ENCODE peak calls at places on chromosomes 4 and X, in six cellular contexts. E is CD8-positive, alpha-beta memory T cell; G is transverse colon; J is adipocyte; T is tibial nerve; A is CD4-positive, alpha-beta T cell. C is an unnamed sample. For H3K9me3, the result is how much of the 10 kb centered on the place peaks cover.

GRCh38 chr4:2045518-2045951 is 13.6 kb upstream of the NAT8L start:
- DNase-seq in J (no peak), A (no peak), G (no peak), E (no peak), T (no peak), C (no peak)

GRCh38 chrX:75303795-75304194 is 29.9 kb downstream of the UPRT start:
- DNase-seq in G (no peak), T (no peak), A (no peak), J (peak), E (no peak), C (no peak)

GRCh38 chrX:153299855-153300254 is 21.7 kb downstream of the PNMA6F start:
- DNase-seq in J (no peak), E (no peak), T (no peak), A (no peak), G (no peak), C (peak)

GRCh38 chrX:64206556-64207162 is 1.2 kb upstream of the AMER1 start:
- DNase-seq in J (peak), A (no peak), T (no peak), G (peak), E (no peak), C (no peak)

GRCh38 chr4:128517739-128518510 is 230.3 kb upstream of the PGRMC2 start:
- DNase-seq in J (peak), A (no peak), G (peak), E (no peak), T (peak), C (peak)

GRCh38 chr4:77043507-77044131 is 32.2 kb downstream of the CCNI start:
- DNase-seq in E (no peak), A (no peak), J (peak), T (no peak), G (no peak), C (no peak)

GRCh38 chr4:126678608-126679007 is 954.1 kb upstream of the INTU start:
- DNase-seq in G (no peak), J (no peak), T (no peak), A (no peak), E (no peak), C (no peak)

GRCh38 chr4:74451214-74451661 is 6.3 kb downstream of the AREG start:
- DNase-seq in E (no peak), T (no peak), J (peak), G (no peak), A (no peak), C (no peak)

GRCh38 chr4:42627887-42628646 is 28.8 kb downstream of the ATP8A1 start:
- DNase-seq in G (peak), E (peak), T (peak), J (no peak), A (no peak), C (peak)

GRCh38 chrX:18075603-18076002 is 145.1 kb downstream of the BEND2 start:
- DNase-seq in T (no peak), G (no peak), J (no peak), E (no peak), A (no peak), C (no peak)
- H3K9me3 ChIP-seq in T (under half), G (under half), J (under half), E (under half), A (under half), C (under half)

GRCh38 chr4:27141530-27141929 is 280.9 kb downstream of the STIM2 start:
- DNase-seq in J (no peak), A (no peak), T (no peak), E (no peak), G (no peak), C (no peak)
- H3K9me3 ChIP-seq in J (under half), A (under half), T (under half), E (under half), G (under half), C (under half)

GRCh38 chrX:77264490-77264889 is 182.7 kb upstream of the FGF16 start:
- DNase-seq in A (no peak), E (no peak), J (no peak), G (no peak), T (no peak), C (no peak)
- H3K9me3 ChIP-seq in A (under half), E (under half), J (under half), G (under half), T (under half), C (under half)

DNA sequence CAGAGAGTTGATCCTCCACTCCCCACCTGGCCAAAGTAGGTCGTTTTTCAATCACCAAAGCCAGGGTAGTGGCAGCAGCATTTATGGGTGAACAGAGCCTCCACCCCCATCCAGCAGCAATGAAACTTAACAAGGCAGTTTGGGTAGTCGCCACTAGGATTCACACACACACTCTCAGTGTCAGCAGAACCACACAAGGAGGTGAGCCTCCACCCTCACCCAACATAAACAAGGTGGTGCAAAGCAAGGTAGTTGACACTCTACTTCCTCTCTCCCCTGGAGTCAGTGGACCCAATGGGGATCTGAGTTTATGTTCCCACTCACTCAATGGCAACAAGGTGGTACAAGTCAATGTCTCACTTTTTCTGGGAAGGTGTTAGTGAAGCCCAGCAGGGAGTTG is 50.4 kb upstream of the CCDC149 start:
- DNase-seq in G (no peak), J (no peak), A (no peak), E (no peak), T (no peak), C (no peak)
- H3K9me3 ChIP-seq in G (under half), J (under half), A (under half), E (under half), T (under half), C (under half)

GRCh38 chrX:6500717-6501116 is 34.2 kb downstream of the VCX3A start:
- DNase-seq in G (no peak), J (no peak), A (no peak), E (no peak), T (no peak), C (no peak)
- H3K9me3 ChIP-seq in G (under half), J (under half), A (under half), E (under half), T (under half), C (under half)

GRCh38 chr4:19346636-19347035 is 905.1 kb upstream of the SLIT2 start:
- DNase-seq in A (no peak), T (no peak), G (no peak), E (no peak), J (peak), C (no peak)
- H3K9me3 ChIP-seq in A (under half), T (under half), G (under half), E (under half), J (under half), C (under half)

DNA sequence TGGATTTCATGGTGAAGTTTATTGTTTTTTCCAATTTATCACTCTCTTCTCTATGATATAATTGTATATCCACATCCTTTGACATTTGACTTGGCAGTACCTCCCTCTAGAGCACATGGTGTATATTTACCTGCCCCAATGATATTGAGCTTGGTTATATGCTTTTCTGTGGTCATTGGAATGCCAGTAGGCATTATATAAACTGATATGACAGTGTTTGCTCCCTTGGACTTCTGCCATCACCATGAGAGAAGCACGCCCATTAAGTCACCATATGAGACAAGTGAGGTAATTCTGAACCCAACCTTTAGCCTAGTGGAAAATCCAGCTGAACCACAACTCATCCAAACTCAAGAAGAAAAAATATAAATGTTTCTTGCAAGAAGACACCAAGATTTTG is 2761.5 kb downstream of the ARAP2 start:
- DNase-seq in A (no peak), E (no peak), J (no peak), T (no peak), G (no peak), C (no peak)
- H3K9me3 ChIP-seq in A (under half), E (under half), J (under half), T (under half), G (under half), C (under half)

DNA sequence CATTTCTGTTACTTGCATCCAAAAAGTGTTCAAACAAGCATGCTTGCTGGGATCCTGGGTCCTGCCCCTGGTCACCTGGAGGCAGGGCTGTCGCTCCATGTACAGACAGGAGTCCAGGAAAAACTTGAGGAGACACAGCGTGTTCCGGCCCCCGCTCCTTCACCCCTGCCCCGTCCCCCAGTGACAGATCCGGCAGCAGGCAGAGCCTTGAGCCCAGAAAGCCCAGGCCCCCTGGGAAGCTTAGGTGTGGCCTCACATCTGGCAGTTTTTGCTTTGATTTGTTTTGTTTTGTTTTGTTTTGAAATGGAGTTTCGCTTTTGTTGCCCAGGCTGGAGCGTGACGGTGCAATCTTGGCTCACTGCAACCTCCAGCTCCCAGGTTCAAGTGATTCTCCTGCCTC is 67.0 kb downstream of the TRMT44 start:
- DNase-seq in E (no peak), G (no peak), J (no peak), A (no peak), T (no peak), C (no peak)
- H3K9me3 ChIP-seq in E (under half), G (under half), J (under half), A (under half), T (under half), C (under half)

DNA sequence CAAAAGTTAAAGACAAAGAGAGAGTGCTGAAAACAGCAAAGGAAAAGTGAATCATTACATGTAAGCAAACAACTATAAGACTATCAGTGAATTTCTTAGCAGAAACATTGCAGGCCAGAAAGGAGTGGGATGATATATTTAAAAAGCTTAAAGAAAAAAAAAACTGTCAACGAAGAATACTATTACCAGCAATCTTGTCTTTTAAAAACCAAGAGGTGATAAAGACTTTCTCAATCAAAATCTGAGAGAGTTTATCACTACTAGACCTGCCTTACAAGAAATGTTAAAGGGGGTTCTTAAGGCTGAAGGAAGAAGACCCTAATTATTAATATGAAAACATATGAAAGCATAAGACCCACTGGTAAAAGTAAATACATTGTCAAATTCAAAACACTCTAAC is 132.5 kb upstream of the ZCCHC13 start:
- DNase-seq in E (no peak), A (no peak), J (no peak), T (no peak), G (no peak), C (no peak)
- H3K9me3 ChIP-seq in E (under half), A (under half), J (half or more), T (under half), G (under half), C (under half)